ENCODE peak calls at places on chromosomes 5 and 9, in ten cellular contexts. M is germinal center; B is kidney; L is T-helper 2 cell; K is activated T-cell treated with anti-CD3 and anti-CD28 coated beads, Interleukin-2, amount 50 U/mL, for 1 hour; U is fibroblast of the conjunctiva; Y is M059J; Z is RCC 7860; F is stimulated activated CD8-positive, alpha-beta memory T cell treated with anti-CD3 and anti-CD28 coated beads, Interleukin-7, amount 100 ng/mL, for 1 hour; E is stimulated activated naive CD8-positive, alpha-beta T cell treated with anti-CD3 and anti-CD28 coated beads, Interleukin-15, Interleukin-2, amounts not matched to agents 100 U/mL and 50 U/mL, for 24 hours. G is an unnamed sample.

GRCh38 chr5:73507062-73507461 is 8.8 kb downstream of the BTF3 start:
- DNase-seq in M (no peak), B (no peak), L (no peak), K (no peak), U (no peak), Y (no peak), Z (no peak), F (no peak), E (no peak), G (no peak)

GRCh38 chr5:176152191-176152932 is 85.9 kb upstream of the SIMC1 start:
- DNase-seq in M (no peak), B (no peak), L (no peak), K (no peak), U (no peak), Y (no peak), Z (peak), F (no peak), E (no peak), G (no peak)

GRCh38 chr9:68728731-68729130 is 23.7 kb downstream of the PIP5K1B start:
- DNase-seq in M (no peak), B (no peak), L (no peak), K (no peak), U (no peak), Y (no peak), Z (no peak), F (no peak), E (no peak), G (no peak)

GRCh38 chr9:120894404-120895226 is 17.6 kb upstream of the PHF19 start:
- DNase-seq in M (no peak), B (no peak), L (no peak), K (no peak), U (no peak), Y (no peak), Z (no peak), F (no peak), E (no peak), G (no peak)

GRCh38 chr5:178290376-178290775 is 57.8 kb upstream of the PHYKPL start:
- DNase-seq in M (no peak), B (peak), L (no peak), K (no peak), U (no peak), Y (no peak), Z (no peak), F (no peak), E (no peak), G (no peak)

GRCh38 chr9:10005206-10005605 is 607.6 kb downstream of the PTPRD start:
- DNase-seq in M (no peak), B (no peak), L (no peak), K (no peak), U (no peak), Y (no peak), Z (no peak), F (no peak), E (no peak), G (no peak)

GRCh38 chr5:142475102-142475501 is 150.3 kb upstream of the SPRY4 start:
- DNase-seq in M (no peak), B (no peak), L (no peak), K (no peak), U (no peak), Y (peak), Z (no peak), F (no peak), E (no peak), G (no peak)

GRCh38 chr9:114183006-114183405 is 27.7 kb downstream of the COL27A1 start:
- DNase-seq in M (no peak), B (peak), L (no peak), K (no peak), U (no peak), Y (no peak), Z (no peak), F (no peak), E (no peak), G (no peak)

GRCh38 chr5:50302815-50303490 is 138.1 kb downstream of the EMB start:
- DNase-seq in M (no peak), B (no peak), L (no peak), K (no peak), U (no peak), Y (peak), Z (peak), F (no peak), E (no peak), G (no peak)

GRCh38 chr9:6759114-6759977 is 1.6 kb downstream of the KDM4C start:
- DNase-seq in M (peak), B (no peak), L (no peak), K (peak), U (peak), Y (peak), Z (peak), F (peak), E (peak), G (peak)

GRCh38 chr5:96336351-96336985 is 96.6 kb downstream of the PCSK1 start:
- DNase-seq in M (peak), B (no peak), L (no peak), K (no peak), U (peak), Y (peak), Z (peak), F (no peak), E (peak), G (peak)

GRCh38 chr9:114385412-114386181 is 2.2 kb downstream of the AKNA start:
- DNase-seq in M (peak), B (peak), L (peak), K (peak), U (peak), Y (peak), Z (peak), F (peak), E (peak), G (no peak)

GRCh38 chr9:86079421-86080111 is 19.8 kb downstream of the GOLM1 start:
- DNase-seq in M (no peak), B (peak), L (no peak), K (no peak), U (no peak), Y (peak), Z (peak), F (no peak), E (no peak), G (no peak)

GRCh38 chr5:125987677-125988255 is 435.4 kb upstream of the GRAMD2B start:
- DNase-seq in M (no peak), B (no peak), L (no peak), K (no peak), U (no peak), Y (no peak), Z (no peak), F (no peak), E (no peak), G (no peak)

GRCh38 chr5:32767948-32768427 is 56.9 kb downstream of the NPR3 start:
- DNase-seq in M (no peak), B (no peak), L (no peak), K (no peak), U (peak), Y (peak), Z (peak), F (no peak), E (no peak), G (no peak)

GRCh38 chr5:36635721-36636390 is 29.4 kb downstream of the SLC1A3 start:
- DNase-seq in M (no peak), B (no peak), L (no peak), K (no peak), U (no peak), Y (no peak), Z (no peak), F (no peak), E (no peak), G (no peak)

GRCh38 chr9:116151966-116152381 is 1.6 kb upstream of the PAPPA start:
- DNase-seq in M (no peak), B (no peak), L (no peak), K (no peak), U (peak), Y (peak), Z (peak), F (no peak), E (no peak), G (no peak)

GRCh38 chr9:131402738-131403492 is 9.0 kb downstream of the PRRC2B start:
- DNase-seq in M (no peak), B (peak), L (no peak), K (no peak), U (peak), Y (peak), Z (peak), F (no peak), E (no peak), G (no peak)